ENCODE peak calls at places on chromosomes 11 and 22, in five cellular contexts. D is spleen, H is cardiac fibroblast, G is K562, N is pancreas. M is an unnamed sample.

GRCh38 chr11:66268953-66269906 is 791 bp downstream of the RAB1B start:
- DNase-seq in D (peak), G (peak), N (no peak), H (peak), M (no peak)

GRCh38 chr11:80084614-80085013 is 643.8 kb upstream of the TENM4 start:
- DNase-seq in D (no peak), N (peak), G (no peak), H (no peak), M (no peak)

GRCh38 chr11:7246179-7246578 is 5.5 kb upstream of the SYT9 start:
- DNase-seq in N (no peak), D (no peak), H (no peak), G (no peak), M (no peak)

GRCh38 chr11:8765294-8765693 is 82.7 kb downstream of the RPL27A start:
- DNase-seq in N (no peak), H (peak), D (no peak), G (no peak), M (peak)

GRCh38 chr22:35915477-35916013 is 113.1 kb downstream of the RBFOX2 start:
- DNase-seq in G (no peak), H (no peak), D (no peak), N (no peak), M (no peak)

GRCh38 chr22:41828516-41828915 is 4.4 kb upstream of the SREBF2 start:
- DNase-seq in D (no peak), G (no peak), H (no peak), N (peak), M (no peak)

GRCh38 chr11:34348919-34349318 is 8.9 kb downstream of the ABTB2 start:
- DNase-seq in H (no peak), D (no peak), N (no peak), G (no peak), M (no peak)

GRCh38 chr11:45643585-45643984 is 21.8 kb downstream of the CHST1 start:
- DNase-seq in G (no peak), N (no peak), H (no peak), D (peak), M (no peak)

GRCh38 chr22:48595511-48595905 is 1232.2 kb downstream of the BRD1 start:
- DNase-seq in D (no peak), G (no peak), N (no peak), H (no peak), M (no peak)

GRCh38 chr22:31915499-31916065 is 28.8 kb upstream of the YWHAH start:
- DNase-seq in H (no peak), G (no peak), D (no peak), N (no peak), M (no peak)

GRCh38 chr11:102669664-102670063 is 35.9 kb downstream of the MMP27 start:
- DNase-seq in G (no peak), D (no peak), N (no peak), H (no peak), M (no peak)

GRCh38 chr11:2668876-2669275 is 30.9 kb downstream of the KCNQ1OT1 start:
- DNase-seq in N (no peak), D (peak), H (no peak), G (no peak), M (no peak)

GRCh38 chr11:8098879-8099278 is 17.9 kb downstream of the TUB start:
- DNase-seq in N (no peak), H (no peak), D (peak), G (no peak), M (peak)

GRCh38 chr11:33869511-33870422 is 22.1 kb downstream of the LMO2 start:
- DNase-seq in H (peak), N (no peak), D (peak), G (peak), M (no peak)

GRCh38 chr11:29336727-29337212 is 680.1 kb downstream of the KCNA4 start:
- DNase-seq in N (no peak), G (no peak), H (peak), D (no peak), M (no peak)

GRCh38 chr22:39095971-39096370 is 1.1 kb upstream of the APOBEC3H start:
- DNase-seq in D (no peak), G (no peak), N (no peak), H (no peak), M (no peak)

GRCh38 chr11:83249972-83250593 is 36.1 kb downstream of the CCDC90B start:
- DNase-seq in G (peak), D (no peak), H (peak), N (no peak), M (peak)

GRCh38 chr11:15232496-15232895 is 117.8 kb downstream of the INSC start:
- DNase-seq in D (no peak), N (no peak), G (no peak), H (no peak), M (no peak)

GRCh38 chr11:103279821-103280220 is 170.6 kb downstream of the DYNC2H1 start:
- DNase-seq in N (no peak), H (no peak), G (no peak), D (no peak), M (no peak)

GRCh38 chr22:47142427-47143046 is 380.1 kb downstream of the TBC1D22A start:
- DNase-seq in H (no peak), G (no peak), N (no peak), D (no peak), M (no peak)

GRCh38 chr11:91946397-91947090 is 278.1 kb upstream of the FAT3 start:
- DNase-seq in D (no peak), H (no peak), N (no peak), G (no peak), M (peak)

GRCh38 chr22:46377566-46378498 is 42.3 kb downstream of the TRMU start:
- DNase-seq in N (peak), G (no peak), H (peak), D (no peak), M (no peak)

GRCh38 chr22:37906364-37907008 is 389 bp downstream of the MICALL1 start:
- DNase-seq in G (peak), N (no peak), H (no peak), D (peak), M (no peak)

GRCh38 chr11:15936011-15936410 is 420.3 kb downstream of the SOX6 start:
- DNase-seq in D (no peak), N (no peak), H (no peak), G (no peak), M (no peak)

GRCh38 chr11:13384837-13385417 is 78.1 kb downstream of the BTBD10 start:
- DNase-seq in D (no peak), H (peak), G (peak), N (no peak), M (peak)

GRCh38 chr11:107988397-107989158 is 20.1 kb upstream of the CUL5 start:
- DNase-seq in G (no peak), D (no peak), N (no peak), H (no peak), M (no peak)

GRCh38 chr11:22508691-22509090 is 116.9 kb downstream of the FANCF start:
- DNase-seq in N (no peak), H (no peak), G (no peak), D (no peak), M (no peak)

GRCh38 chr11:129457321-129457720 is 81.7 kb downstream of the BARX2 start:
- DNase-seq in N (no peak), G (no peak), H (no peak), D (no peak), M (no peak)

GRCh38 chr22:41517172-41518047 is 26.9 kb downstream of the POLR3H start:
- DNase-seq in D (no peak), G (no peak), N (peak), H (peak), M (peak)

GRCh38 chr11:95536049-95536448 is 253.5 kb downstream of the FAM76B start:
- DNase-seq in N (no peak), H (no peak), D (no peak), G (no peak), M (no peak)

GRCh38 chr11:119651802-119652584 is 77.0 kb downstream of the NECTIN1 start:
- DNase-seq in N (peak), D (no peak), G (no peak), H (no peak), M (no peak)

GRCh38 chr22:41957941-41958556 is 6.1 kb downstream of the SMIM45 start:
- DNase-seq in H (no peak), D (no peak), N (no peak), G (no peak), M (no peak)

GRCh38 chr22:38190581-38190980 is 9.0 kb upstream of the PLA2G6 start:
- DNase-seq in N (no peak), G (no peak), D (no peak), H (no peak), M (no peak)

GRCh38 chr11:32438883-32439487 is 3.6 kb upstream of the WT1 start:
- DNase-seq in N (no peak), D (peak), G (no peak), H (peak), M (no peak)

GRCh38 chr22:22712092-22712658 is 67.8 kb downstream of the GGTLC2 start:
- DNase-seq in G (no peak), H (no peak), D (no peak), N (no peak), M (no peak)

GRCh38 chr11:43401252-43401651 is 42.5 kb downstream of the TTC17 start:
- DNase-seq in N (no peak), D (no peak), H (no peak), G (no peak), M (no peak)

GRCh38 chr11:58060535-58060934 is 29.8 kb downstream of the OR6Q1 start:
- DNase-seq in D (no peak), H (no peak), N (no peak), G (no peak), M (no peak)

GRCh38 chr11:58061813-58062212 is 31.1 kb downstream of the OR6Q1 start:
- DNase-seq in H (peak), N (no peak), G (no peak), D (no peak), M (peak)

GRCh38 chr11:58059011-58059358 is 28.2 kb downstream of the OR6Q1 start:
- DNase-seq in G (no peak), N (no peak), H (peak), D (no peak), M (peak)

GRCh38 chr11:58058276-58059010 is 27.7 kb downstream of the OR6Q1 start:
- DNase-seq in N (no peak), H (no peak), D (no peak), G (no peak), M (peak)

GRCh38 chr11:58060939-58061672 is 30.4 kb downstream of the OR6Q1 start:
- DNase-seq in H (peak), G (no peak), D (no peak), N (no peak), M (no peak)
- TF ChIP-seq CTCF in H (peak), G (no peak), D (no peak), N (no peak), M (peak)

GRCh38 chr11:133951484-133952198 is 5.1 kb downstream of the IGSF9B start:
- DNase-seq in G (no peak), H (peak), N (no peak), D (no peak), M (peak)

GRCh38 chr11:133950874-133951483 is 5.8 kb downstream of the IGSF9B start:
- DNase-seq in D (no peak), G (no peak), H (no peak), N (no peak), M (no peak)

GRCh38 chr11:133953571-133953970 is 3.2 kb downstream of the IGSF9B start:
- DNase-seq in H (no peak), N (no peak), D (no peak), G (no peak), M (no peak)

GRCh38 chr11:133953999-133954398 is 2.8 kb downstream of the IGSF9B start:
- DNase-seq in N (no peak), G (no peak), D (no peak), H (no peak), M (no peak)

GRCh38 chr11:133952199-133953190 is 4.3 kb downstream of the IGSF9B start:
- DNase-seq in D (no peak), G (no peak), N (no peak), H (no peak), M (no peak)
- H3K4me3 ChIP-seq in D (no peak), G (no peak), N (no peak), H (no peak), M (no peak)

DNA sequence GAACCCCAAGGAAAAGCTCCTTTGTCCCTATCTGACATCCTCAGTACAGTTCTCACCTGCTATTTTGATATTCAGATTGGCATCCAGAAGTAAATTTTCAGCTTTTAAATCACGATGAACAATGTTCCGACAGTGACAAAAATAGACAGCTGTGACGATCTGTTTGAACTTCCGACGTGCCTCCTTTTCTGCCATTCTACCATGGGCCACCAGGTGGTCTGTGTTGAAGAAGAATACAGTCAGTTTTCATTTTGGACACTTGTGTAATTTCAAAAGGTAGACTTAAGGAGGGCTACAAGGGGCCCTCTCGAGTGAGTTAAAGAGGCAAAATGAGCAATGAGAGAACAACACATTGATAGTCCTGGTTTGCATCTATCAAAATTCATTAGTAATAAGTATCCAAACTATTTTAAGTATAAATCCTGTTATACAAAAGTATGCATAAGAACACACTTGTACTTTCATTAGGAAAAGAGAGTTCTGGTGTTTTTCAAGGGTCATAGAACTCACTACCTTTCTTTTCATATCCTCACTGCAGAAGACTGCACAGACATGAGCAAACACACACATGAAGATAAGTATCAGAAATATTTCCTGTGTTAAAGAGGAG is 89.8 kb upstream of the APOA1 start:
- DNase-seq in N (no peak), H (no peak), G (no peak), D (no peak), M (peak)
- TF ChIP-seq CTCF in N (no peak), H (peak), G (peak), D (peak), M (peak)

GRCh38 chr11:117121176-117121575 is 22.9 kb upstream of the PAFAH1B2 start:
- DNase-seq in G (no peak), D (no peak), N (no peak), H (no peak), M (no peak)

GRCh38 chr11:117122546-117122945 is 21.5 kb upstream of the PAFAH1B2 start:
- DNase-seq in N (no peak), H (no peak), G (no peak), D (no peak), M (no peak)

DNA sequence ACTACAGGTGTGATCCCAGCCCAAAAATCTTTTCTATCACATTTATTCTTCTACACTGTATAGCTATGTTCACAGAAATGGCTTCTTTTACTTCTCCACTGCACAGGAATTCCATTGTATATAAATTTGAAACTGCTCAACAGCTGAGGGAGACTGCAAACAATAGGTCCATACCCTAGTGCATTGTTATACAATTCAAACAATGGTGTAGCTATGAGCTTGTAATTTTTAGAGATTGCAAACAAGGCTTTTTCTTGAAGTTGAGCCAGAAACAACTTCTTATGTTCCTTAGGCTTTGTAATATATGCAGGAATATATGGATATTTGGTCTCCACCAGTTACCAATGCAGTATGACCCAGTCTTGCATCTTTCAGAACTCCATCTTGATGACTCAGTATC is 19.5 kb upstream of the SIK3 start:
- DNase-seq in G (no peak), D (no peak), H (peak), N (no peak), M (no peak)
- H3K4me3 ChIP-seq in G (no peak), D (no peak), H (no peak), N (no peak), M (no peak)

DNA sequence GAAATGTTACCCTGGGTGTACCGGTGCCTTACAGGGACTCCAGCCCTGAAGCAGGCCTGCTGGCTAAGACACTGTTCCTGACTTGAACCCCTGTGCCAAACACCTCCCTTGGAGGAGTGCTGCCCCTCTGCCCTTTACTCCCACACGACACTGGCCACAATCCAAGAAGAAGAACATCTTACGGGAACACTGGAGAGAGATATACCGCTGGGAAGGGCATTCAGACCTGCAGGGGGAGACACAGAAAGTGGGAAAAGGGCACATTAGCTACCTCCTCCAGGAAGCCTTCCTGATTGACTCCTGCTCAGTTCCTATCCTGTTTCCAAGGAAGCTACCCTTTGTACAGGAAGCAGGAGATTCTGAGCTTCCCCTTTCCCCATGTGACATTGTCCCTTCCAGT is 18.7 kb downstream of the TMPRSS13 start:
- DNase-seq in D (no peak), G (peak), H (no peak), N (no peak), M (no peak)
- TF ChIP-seq CTCF in D (no peak), G (peak), H (no peak), N (no peak), M (no peak)

GRCh38 chr11:47592970-47593369 is 1.2 kb downstream of the C1QTNF4 start:
- DNase-seq in D (peak), N (no peak), H (no peak), G (no peak), M (no peak)
- H3K4me3 ChIP-seq in D (no peak), N (no peak), H (no peak), G (no peak), M (no peak)

GRCh38 chr11:127800989-127801688 is 786.2 kb downstream of the ETS1 start:
- DNase-seq in H (no peak), D (no peak), G (no peak), N (no peak), M (no peak)

GRCh38 chr11:127806486-127806885 is 780.9 kb downstream of the ETS1 start:
- DNase-seq in G (no peak), D (no peak), H (no peak), N (no peak), M (no peak)

GRCh38 chr11:127804775-127805446 is 782.4 kb downstream of the ETS1 start:
- DNase-seq in N (no peak), H (no peak), D (no peak), G (no peak), M (no peak)

GRCh38 chr11:127805771-127806170 is 781.6 kb downstream of the ETS1 start:
- DNase-seq in H (no peak), D (no peak), N (no peak), G (no peak), M (no peak)
- TF ChIP-seq CTCF in H (no peak), D (no peak), N (no peak), G (no peak), M (no peak)

GRCh38 chr22:45312415-45312814 is 2.7 kb downstream of the FAM118A start:
- DNase-seq in G (no peak), D (no peak), N (no peak), H (no peak), M (no peak)

GRCh38 chr22:45309422-45310227 is at the start of gene FAM118A:
- DNase-seq in N (peak), D (peak), G (peak), H (peak), M (peak)

GRCh38 chr22:45312856-45313255 is 3.1 kb downstream of the FAM118A start:
- DNase-seq in D (no peak), G (no peak), N (no peak), H (no peak), M (no peak)

GRCh38 chr22:45310331-45311032 is 748 bp downstream of the FAM118A start:
- DNase-seq in G (no peak), D (peak), H (no peak), N (no peak), M (no peak)

DNA sequence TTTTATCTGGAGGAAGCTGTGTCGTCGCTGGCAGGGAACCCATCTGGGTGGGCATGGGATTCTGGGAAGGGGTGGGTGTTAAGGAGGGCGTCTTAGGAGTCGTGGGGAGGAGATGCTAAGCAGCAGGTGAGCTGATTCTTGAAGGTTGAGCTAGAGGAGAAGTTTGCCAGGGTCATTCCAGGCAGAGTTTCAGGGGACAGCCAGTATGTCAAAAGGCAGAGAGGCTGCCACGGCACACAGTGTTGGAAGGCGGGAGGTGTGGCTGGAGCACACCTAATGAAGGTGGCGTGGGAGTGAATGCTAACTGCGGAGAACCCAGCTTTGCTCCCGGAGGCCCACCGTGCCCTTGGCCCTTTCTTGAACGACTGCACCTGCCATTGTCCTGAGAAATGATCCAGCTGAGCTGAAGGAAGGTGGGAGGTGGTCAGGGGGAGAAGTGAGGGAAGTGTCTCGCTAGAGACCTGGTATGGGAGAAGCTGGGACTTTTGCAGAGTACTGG is 1.3 kb downstream of the FAM118A start:
- DNase-seq in H (no peak), G (no peak), D (no peak), N (no peak), M (no peak)
- H3K4me3 ChIP-seq in H (peak), G (peak), D (peak), N (peak), M (peak)

GRCh38 chr11:75402002-75402773 is 2.9 kb downstream of the RPS3 start:
- DNase-seq in N (no peak), D (peak), H (no peak), G (no peak), M (no peak)
- TF ChIP-seq CTCF in N (no peak), D (no peak), H (no peak), G (no peak), M (peak)

M was measured in brain microvascular endothelial cell.